ENCODE peak calls at places on chromosomes 1 and 21, in nine cellular contexts. C, S, Z, A, V, Y, R, E and O are unnamed samples. For H3K9me3, the result is how much of the 10 kb centered on the place peaks cover.

GRCh38 chr1:210098376-210098775 is 134.2 kb upstream of the SERTAD4 start:
- DNase-seq in E (peak), V (no peak), Z (no peak), R (no peak), S (no peak), Y (no peak), A (no peak), C (no peak), O (no peak)

GRCh38 chr1:116772648-116773045 is 18.4 kb downstream of the CD2 start:
- DNase-seq in R (no peak), S (no peak), Z (no peak), C (no peak), E (peak), V (no peak), Y (peak), A (no peak), O (peak)

GRCh38 chr1:229905031-229905545 is 161.9 kb upstream of the GALNT2 start:
- DNase-seq in A (no peak), R (no peak), E (no peak), S (no peak), Z (no peak), C (no peak), V (no peak), Y (no peak), O (peak)

GRCh38 chr21:36150192-36150711 is 6.4 kb upstream of the DOP1B start:
- DNase-seq in A (peak), V (peak), E (peak), R (no peak), C (no peak), Z (no peak), S (peak), Y (no peak), O (no peak)

GRCh38 chr21:33299181-33299752 is 25.5 kb upstream of the IFNAR1 start:
- DNase-seq in Y (no peak), S (no peak), C (no peak), A (peak), E (no peak), V (peak), Z (no peak), R (no peak), O (peak)

GRCh38 chr1:1545946-1546737 is 5.7 kb upstream of the TMEM240 start:
- DNase-seq in Y (no peak), Z (no peak), R (no peak), C (no peak), S (peak), E (no peak), V (no peak), A (no peak), O (no peak)

GRCh38 chr1:198556969-198557368 is 16.5 kb upstream of the ATP6V1G3 start:
- DNase-seq in Z (no peak), A (peak), S (no peak), R (no peak), Y (no peak), E (no peak), V (peak), C (no peak), O (no peak)

GRCh38 chr1:43197343-43198127 is 25.4 kb downstream of the CFAP57 start:
- DNase-seq in Z (no peak), A (no peak), C (no peak), E (no peak), S (no peak), Y (no peak), V (peak), R (no peak), O (no peak)

GRCh38 chr1:245177071-245177900 is 22.5 kb downstream of the KIF26B start:
- DNase-seq in C (peak), S (no peak), Y (no peak), A (no peak), Z (no peak), V (no peak), R (no peak), E (no peak), O (peak)

GRCh38 chr1:115076384-115076906 is 12.9 kb downstream of the TSPAN2 start:
- DNase-seq in S (peak), E (no peak), A (no peak), V (no peak), Z (no peak), R (no peak), Y (no peak), C (no peak), O (no peak)

GRCh38 chr1:171434717-171435346 is 50.5 kb upstream of the PRRC2C start:
- DNase-seq in R (peak), S (peak), Y (peak), A (no peak), Z (no peak), E (peak), V (no peak), C (no peak), O (peak)

GRCh38 chr1:229058111-229058551 is 212.8 kb upstream of the RAB4A start:
- DNase-seq in E (no peak), Y (no peak), R (no peak), C (no peak), V (no peak), Z (no peak), S (no peak), A (no peak), O (no peak)

GRCh38 chr1:81731989-81732388 is 68.7 kb upstream of the ADGRL2 start:
- DNase-seq in E (peak), S (no peak), A (no peak), V (no peak), R (no peak), Y (no peak), Z (no peak), C (no peak), O (peak)

GRCh38 chr1:150970818-150971582 is 3.6 kb downstream of the CERS2 start:
- DNase-seq in E (no peak), V (no peak), Y (peak), C (no peak), Z (no peak), R (no peak), S (peak), A (no peak), O (no peak)

GRCh38 chr1:150973258-150973825 is 1.3 kb downstream of the CERS2 start:
- DNase-seq in S (no peak), A (peak), V (peak), Y (peak), E (no peak), Z (no peak), C (no peak), R (no peak), O (no peak)

GRCh38 chr1:150972417-150972940 is 2.2 kb downstream of the CERS2 start:
- DNase-seq in Z (no peak), Y (no peak), S (no peak), A (no peak), C (no peak), V (no peak), E (no peak), R (no peak), O (no peak)

GRCh38 chr1:150973826-150974579 is 632 bp downstream of the CERS2 start:
- DNase-seq in C (no peak), Y (peak), E (no peak), S (no peak), R (no peak), A (peak), V (peak), Z (peak), O (peak)

GRCh38 chr1:150971583-150972416 is 2.8 kb downstream of the CERS2 start:
- DNase-seq in C (no peak), Z (peak), S (no peak), Y (peak), E (no peak), A (no peak), R (no peak), V (no peak), O (no peak)
- H3K27ac ChIP-seq in C (peak), Z (no peak), S (peak), Y (peak), E (no peak), A (no peak), R (peak), V (peak), O (no peak)

GRCh38 chr1:152640351-152640750 is 17.4 kb upstream of the LCE3A start:
- DNase-seq in V (no peak), R (no peak), A (no peak), Z (no peak), S (no peak), C (no peak), Y (no peak), E (no peak), O (no peak)
- H3K9me3 ChIP-seq in V (under half), R (under half), A (under half), Z (half or more), S (under half), C (under half), Y (under half), E (under half), O (under half)

GRCh38 chr21:38439336-38439900 is 58.9 kb downstream of the ERG start:
- DNase-seq in Y (no peak), V (no peak), S (no peak), E (peak), Z (no peak), C (no peak), A (no peak), R (no peak), O (no peak)

GRCh38 chr21:38439957-38440356 is 58.3 kb downstream of the ERG start:
- DNase-seq in Z (no peak), E (no peak), Y (no peak), V (no peak), A (no peak), S (no peak), R (no peak), C (no peak), O (no peak)

GRCh38 chr21:38441153-38441552 is 57.1 kb downstream of the ERG start:
- DNase-seq in C (no peak), V (no peak), Z (no peak), A (no peak), R (no peak), Y (no peak), S (no peak), E (no peak), O (peak)

GRCh38 chr21:38440746-38441145 is 57.5 kb downstream of the ERG start:
- DNase-seq in R (peak), Y (peak), E (peak), V (no peak), C (no peak), Z (no peak), A (no peak), S (peak), O (peak)

GRCh38 chr21:38443110-38443509 is 55.2 kb downstream of the ERG start:
- DNase-seq in R (no peak), A (no peak), V (no peak), C (no peak), Z (no peak), S (no peak), Y (no peak), E (no peak), O (no peak)
- H3K4me2 ChIP-seq in R (no peak), A (no peak), V (no peak), C (no peak), Z (no peak), S (no peak), Y (no peak), E (no peak), O (no peak)

GRCh38 chr1:18670267-18670910 is 39.7 kb downstream of the PAX7 start:
- DNase-seq in V (no peak), E (no peak), R (no peak), Z (no peak), Y (no peak), A (no peak), C (no peak), S (no peak), O (peak)

GRCh38 chr1:18666317-18666920 is 35.8 kb downstream of the PAX7 start:
- DNase-seq in E (no peak), A (no peak), Y (no peak), V (no peak), S (no peak), Z (no peak), R (no peak), C (no peak), O (peak)

GRCh38 chr1:18668051-18668450 is 37.4 kb downstream of the PAX7 start:
- DNase-seq in E (no peak), V (no peak), R (no peak), C (no peak), Y (no peak), S (no peak), A (no peak), Z (no peak), O (peak)

GRCh38 chr1:18668750-18669404 is 38.2 kb downstream of the PAX7 start:
- DNase-seq in E (no peak), S (no peak), Y (no peak), R (peak), C (peak), Z (no peak), A (no peak), V (no peak), O (peak)

DNA sequence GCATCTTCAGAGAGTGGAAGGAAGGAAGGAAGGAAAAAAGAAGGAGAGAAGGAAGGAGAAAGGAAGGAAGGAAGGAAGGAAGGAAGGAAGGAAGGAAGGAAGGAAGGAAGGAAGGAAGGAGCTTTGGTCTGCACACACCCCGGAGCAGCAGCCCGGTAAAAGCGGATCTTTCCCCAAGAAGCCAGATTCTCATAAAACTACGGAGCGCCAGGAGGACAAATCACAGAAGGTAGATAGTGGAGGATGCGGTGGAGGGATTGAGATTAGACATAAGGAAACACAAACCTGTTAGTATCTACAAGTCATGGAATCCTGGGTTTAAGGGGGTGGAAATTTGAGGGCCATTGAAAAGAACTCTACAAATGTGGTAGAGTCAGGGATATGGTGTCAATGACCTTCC is 36.7 kb downstream of the PAX7 start:
- DNase-seq in A (no peak), E (no peak), R (no peak), C (no peak), Z (no peak), S (no peak), V (no peak), Y (no peak), O (no peak)
- H3K27ac ChIP-seq in A (no peak), E (no peak), R (peak), C (no peak), Z (no peak), S (no peak), V (no peak), Y (no peak), O (peak)

GRCh38 chr1:248804771-248805681 is 20.7 kb downstream of the SH3BP5L start:
- DNase-seq in Z (no peak), V (peak), A (peak), S (no peak), E (no peak), Y (no peak), R (no peak), C (no peak), O (no peak)

GRCh38 chr1:248805905-248806304 is 19.8 kb downstream of the SH3BP5L start:
- DNase-seq in C (no peak), Y (no peak), E (no peak), S (no peak), R (no peak), V (peak), Z (no peak), A (peak), O (no peak)

GRCh38 chr1:248802454-248802853 is 23.3 kb downstream of the SH3BP5L start:
- DNase-seq in C (no peak), E (no peak), Z (no peak), R (no peak), A (no peak), S (no peak), Y (no peak), V (no peak), O (no peak)

GRCh38 chr1:248800459-248800858 is 25.3 kb downstream of the SH3BP5L start:
- DNase-seq in R (no peak), E (no peak), V (no peak), A (peak), C (no peak), Z (no peak), Y (no peak), S (no peak), O (no peak)
- H3K9me3 ChIP-seq in R (under half), E (under half), V (under half), A (under half), C (under half), Z (under half), Y (under half), S (under half), O (under half)